ENCODE peak calls at places on chromosomes 3 and 15, in five cellular contexts. F, W, R, Q and D are unnamed samples.

GRCh38 chr15:47663106-47663505 is 54.2 kb upstream of the SEMA6D start:
- DNase-seq in F (no peak), W (no peak), R (no peak), Q (no peak), D (no peak)

GRCh38 chr15:59741274-59741906 is 52.3 kb upstream of the BNIP2 start:
- DNase-seq in F (peak), W (no peak), R (peak), Q (peak), D (peak)

GRCh38 chr3:157075693-157076420 is 84.1 kb downstream of the CCNL1 start:
- DNase-seq in F (no peak), W (no peak), R (no peak), Q (no peak), D (no peak)

GRCh38 chr3:101069796-101070195 is 76.6 kb upstream of the ABI3BP start:
- DNase-seq in F (no peak), W (no peak), R (no peak), Q (no peak), D (no peak)

GRCh38 chr3:46214751-46215352 is 6.7 kb upstream of the CCR1 start:
- DNase-seq in F (no peak), W (no peak), R (no peak), Q (no peak), D (no peak)

GRCh38 chr3:171326717-171327440 is 133.3 kb downstream of the TNIK start:
- DNase-seq in F (no peak), W (no peak), R (no peak), Q (no peak), D (no peak)

GRCh38 chr15:36737430-36737891 is 158.0 kb downstream of the CDIN1 start:
- DNase-seq in F (no peak), W (no peak), R (peak), Q (no peak), D (no peak)

GRCh38 chr15:62985768-62986167 is 56.8 kb upstream of the TPM1 start:
- DNase-seq in F (no peak), W (no peak), R (no peak), Q (no peak), D (no peak)

GRCh38 chr3:53346922-53347260 is 452 bp downstream of the DCP1A start:
- DNase-seq in F (no peak), W (no peak), R (peak), Q (no peak), D (no peak)

GRCh38 chr3:53354945-53355498 is 7.7 kb upstream of the DCP1A start:
- DNase-seq in F (no peak), W (no peak), R (no peak), Q (no peak), D (no peak)

GRCh38 chr3:53346514-53346913 is 829 bp downstream of the DCP1A start:
- DNase-seq in F (peak), W (no peak), R (no peak), Q (peak), D (peak)

GRCh38 chr3:53347261-53348064 is at the start of gene DCP1A:
- DNase-seq in F (peak), W (peak), R (peak), Q (peak), D (peak)

DNA sequence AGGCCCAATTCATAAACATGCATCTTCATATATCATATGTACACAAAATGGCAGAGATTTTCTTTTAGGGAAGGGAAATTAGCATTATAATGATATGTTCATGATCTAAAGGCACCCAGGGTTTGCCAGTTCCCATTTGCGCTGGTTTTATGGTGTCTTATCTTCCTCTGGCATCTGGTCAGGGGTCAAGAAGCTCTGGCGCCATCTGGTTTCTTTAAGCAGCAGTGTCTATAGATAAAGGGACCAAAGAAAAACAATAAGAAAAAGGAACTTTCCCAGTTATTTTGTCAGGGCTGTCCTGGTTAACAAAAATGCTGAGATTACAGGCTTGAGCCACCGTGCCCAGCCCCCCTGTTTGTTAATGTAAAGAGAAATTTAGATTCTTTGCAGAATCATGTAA is 3.3 kb upstream of the DCP1A start:
- DNase-seq in F (no peak), W (peak), R (no peak), Q (no peak), D (no peak)
- TF ChIP-seq CTCF in F (no peak), W (peak), R (peak), Q (peak), D (peak)

GRCh38 chr3:53130179-53131135 is at the start of gene RFT1:
- DNase-seq in F (peak), W (peak), R (peak), Q (peak), D (peak)
- TF ChIP-seq CTCF in F (peak), W (peak), R (no peak), Q (no peak), D (peak)

GRCh38 chr15:49620658-49621326 is at the start of the genes DTWD1 and FAM227B:
- DNase-seq in F (peak), W (peak), R (peak), Q (peak), D (peak)
- TF ChIP-seq CTCF in F (no peak), W (no peak), R (no peak), Q (no peak), D (no peak)

DNA sequence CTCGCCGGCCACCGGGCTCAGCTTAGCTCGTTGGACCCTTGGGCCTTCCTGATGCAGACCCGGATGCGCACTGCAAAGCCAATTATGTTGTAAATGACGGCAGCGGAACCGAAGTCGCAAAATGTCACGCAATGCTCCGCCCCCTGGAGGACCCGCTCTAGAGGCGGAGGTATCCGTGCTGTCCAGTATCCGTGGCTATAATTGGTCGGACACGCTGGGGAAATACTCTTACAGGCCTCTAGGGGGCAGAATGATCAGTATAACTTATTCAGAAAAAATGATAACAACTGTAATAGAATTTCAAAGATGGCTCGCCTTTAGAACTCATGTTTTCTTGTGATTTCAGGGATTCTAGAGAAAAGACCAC is at the start of gene PRR23B:
- DNase-seq in F (no peak), W (no peak), R (no peak), Q (no peak), D (no peak)
- TF ChIP-seq CTCF in F (peak), W (peak), R (no peak), Q (peak), D (peak)

GRCh38 chr3:150371741-150372254 is 36.3 kb upstream of the TSC22D2 start:
- DNase-seq in F (no peak), W (peak), R (peak), Q (no peak), D (no peak)

GRCh38 chr3:150372320-150373118 is 35.6 kb upstream of the TSC22D2 start:
- DNase-seq in F (no peak), W (no peak), R (no peak), Q (no peak), D (no peak)

GRCh38 chr3:150370982-150371381 is 37.1 kb upstream of the TSC22D2 start:
- DNase-seq in F (no peak), W (no peak), R (no peak), Q (no peak), D (no peak)

GRCh38 chr3:150367771-150368170 is 40.3 kb upstream of the TSC22D2 start:
- DNase-seq in F (no peak), W (no peak), R (no peak), Q (no peak), D (no peak)

GRCh38 chr3:150370129-150370602 is 37.9 kb upstream of the TSC22D2 start:
- DNase-seq in F (no peak), W (peak), R (peak), Q (no peak), D (peak)
- TF ChIP-seq CTCF in F (no peak), W (no peak), R (no peak), Q (no peak), D (no peak)

DNA sequence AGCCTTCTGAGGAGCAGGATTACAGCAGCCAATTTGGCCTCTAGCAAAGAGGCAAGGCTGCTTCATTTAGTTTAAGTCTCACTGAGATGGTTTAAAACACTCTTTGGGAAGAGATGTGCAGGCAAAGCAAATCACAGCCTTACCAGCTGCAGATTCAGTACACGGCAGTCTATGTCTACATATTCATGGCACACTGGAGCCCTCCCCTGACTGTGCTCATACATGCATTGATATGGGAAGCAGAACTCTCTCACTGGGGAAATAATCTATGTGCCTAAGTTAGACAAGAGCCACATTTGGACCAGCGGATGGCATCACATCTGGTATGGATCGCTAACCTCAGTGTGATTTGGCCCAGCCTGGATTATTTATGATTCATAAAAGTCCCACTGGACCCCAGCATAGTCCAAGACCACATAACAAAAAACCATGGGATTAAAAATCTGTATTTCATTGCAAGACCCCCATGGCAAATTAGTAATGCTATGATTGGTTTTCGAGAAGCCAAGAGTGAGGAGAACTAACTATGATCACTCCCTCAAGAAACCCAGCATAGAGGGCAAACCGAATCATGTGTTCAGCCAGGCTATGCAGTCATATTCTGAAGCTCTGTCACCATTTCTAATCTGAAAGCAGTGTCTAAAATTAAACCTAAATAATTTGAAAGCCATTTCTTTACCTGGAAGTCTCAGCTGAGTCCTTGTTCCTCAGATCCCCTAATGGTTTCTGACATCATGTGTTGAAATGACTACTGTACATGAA is 1.3 kb downstream of the PRICKLE2 start:
- DNase-seq in F (no peak), W (no peak), R (no peak), Q (no peak), D (no peak)
- TF ChIP-seq CTCF in F (no peak), W (no peak), R (no peak), Q (peak), D (no peak)

DNA sequence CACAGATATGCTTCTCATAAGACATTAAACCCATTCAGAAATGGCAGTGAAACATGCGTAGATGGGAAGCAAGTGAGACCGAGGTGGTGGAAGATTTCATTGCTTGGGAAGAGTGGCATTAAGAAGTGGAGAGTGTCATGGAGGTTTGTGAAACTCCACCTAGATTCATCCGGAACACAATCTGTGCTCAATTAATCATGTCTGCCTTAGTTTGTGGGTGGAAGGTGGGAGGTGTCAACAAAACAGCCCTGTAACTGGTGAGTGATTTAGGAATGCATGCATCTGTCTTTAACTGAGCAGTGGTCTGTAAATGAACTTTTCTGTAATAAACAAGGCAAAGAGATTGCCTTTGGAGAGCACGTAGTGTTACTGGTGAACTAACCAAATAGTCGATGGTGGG is 113.7 kb downstream of the WNT5A start:
- DNase-seq in F (no peak), W (no peak), R (no peak), Q (no peak), D (no peak)
- TF ChIP-seq CTCF in F (no peak), W (no peak), R (no peak), Q (no peak), D (no peak)

DNA sequence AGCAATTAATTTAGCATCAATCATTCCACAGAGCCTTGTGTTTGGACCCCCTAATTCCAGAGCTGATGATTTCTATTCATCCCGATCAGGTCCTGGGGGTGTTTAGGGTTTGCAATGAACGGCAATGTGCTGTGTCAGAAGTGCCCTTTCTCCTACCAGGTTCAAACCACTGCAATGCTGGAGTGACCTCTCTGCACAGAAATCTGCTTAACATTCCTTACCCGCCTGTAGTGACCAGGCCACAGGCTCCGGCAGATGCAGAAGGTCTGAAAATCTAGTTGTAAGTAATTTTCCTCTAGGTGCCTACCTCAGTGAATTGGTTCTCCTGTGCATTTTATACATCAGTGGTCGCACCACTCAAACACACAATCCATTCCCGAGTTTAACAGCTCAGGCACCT is 725.3 kb upstream of the CFAP20DC start:
- DNase-seq in F (no peak), W (no peak), R (no peak), Q (no peak), D (no peak)
- TF ChIP-seq CTCF in F (no peak), W (no peak), R (no peak), Q (no peak), D (no peak)

GRCh38 chr3:27281671-27282150 is 87.5 kb downstream of the NEK10 start:
- DNase-seq in F (no peak), W (no peak), R (no peak), Q (no peak), D (no peak)

GRCh38 chr3:27278391-27279055 is 90.7 kb downstream of the NEK10 start:
- DNase-seq in F (no peak), W (no peak), R (no peak), Q (no peak), D (no peak)

GRCh38 chr3:27279153-27279552 is 90.0 kb downstream of the NEK10 start:
- DNase-seq in F (no peak), W (no peak), R (no peak), Q (no peak), D (no peak)
- TF ChIP-seq CTCF in F (no peak), W (peak), R (peak), Q (no peak), D (peak)

GRCh38 chr3:194269610-194270145 is 81.5 kb downstream of the CPN2 start:
- DNase-seq in F (peak), W (peak), R (no peak), Q (no peak), D (peak)
- TF ChIP-seq CTCF in F (no peak), W (peak), R (no peak), Q (no peak), D (no peak)